ENCODE peak calls at places on chromosomes 2 and 18, in six cellular contexts. B is NCI-H446 treated with DMSO at 0.1 percent for 48 hours; U is T-helper 2 cell; F is stimulated activated CD4-positive, alpha-beta T cell treated with anti-CD3 and anti-CD28 coated beads, Interleukin-15, amount 100 ng/mL, for 24 hours; R is NCI-H510A; C is T-helper 17 cell. E is an unnamed sample.

GRCh38 chr2:182650704-182651103 is 65.4 kb upstream of the DNAJC10 start:
- DNase-seq in B (peak; percentile 65), U (no peak), F (no peak), R (peak; percentile 36), C (no peak), E (no peak)

GRCh38 chr2:235746257-235746934 is 252.6 kb downstream of the AGAP1 start:
- DNase-seq in B (peak; percentile 27), U (no peak), F (peak; percentile 60), R (peak; percentile 56), C (peak; percentile 33), E (peak; percentile 21)

GRCh38 chr2:40783704-40784103 is 331.8 kb upstream of the SLC8A1 start:
- DNase-seq in B (no peak), U (no peak), F (no peak), R (no peak), C (no peak), E (no peak)

GRCh38 chr18:78739843-78740677 is 239.6 kb upstream of the SALL3 start:
- DNase-seq in B (no peak), U (no peak), F (no peak), R (no peak), C (no peak), E (no peak)

GRCh38 chr2:64696631-64697030 is 42.9 kb upstream of the SERTAD2 start:
- DNase-seq in B (no peak), U (no peak), F (no peak), R (no peak), C (no peak), E (no peak)

GRCh38 chr2:215401896-215402379 is 33.9 kb downstream of the FN1 start:
- DNase-seq in B (no peak), U (no peak), F (no peak), R (no peak), C (no peak), E (no peak)

GRCh38 chr2:74548919-74549684 is 4.6 kb downstream of the LOXL3 start:
- DNase-seq in B (no peak), U (no peak), F (peak; percentile 62), R (peak; percentile 67), C (no peak), E (no peak)

GRCh38 chr2:223908304-223909047 is 36.7 kb downstream of the WDFY1 start:
- DNase-seq in B (no peak), U (no peak), F (no peak), R (no peak), C (no peak), E (no peak)

GRCh38 chr18:9386872-9387271 is 52.3 kb downstream of the TWSG1 start:
- DNase-seq in B (no peak), U (no peak), F (no peak), R (no peak), C (no peak), E (no peak)

GRCh38 chr18:306608-307255 is 38.9 kb upstream of the THOC1 start:
- DNase-seq in B (no peak), U (no peak), F (no peak), R (no peak), C (no peak), E (no peak)

GRCh38 chr2:189913851-189914250 is 129.6 kb downstream of the PMS1 start:
- DNase-seq in B (no peak), U (no peak), F (no peak), R (no peak), C (no peak), E (no peak)

GRCh38 chr2:69798909-69799526 is 30.4 kb upstream of the GMCL1 start:
- DNase-seq in B (no peak), U (no peak), F (no peak), R (no peak), C (no peak), E (no peak)

GRCh38 chr2:37350034-37350433 is 5.6 kb downstream of the QPCT start:
- DNase-seq in B (peak; percentile 10), U (no peak), F (no peak), R (peak; percentile 81), C (no peak), E (no peak)

GRCh38 chr2:196555726-196556125 is 83.8 kb upstream of the CCDC150 start:
- DNase-seq in B (no peak), U (no peak), F (no peak), R (no peak), C (no peak), E (no peak)

GRCh38 chr2:94759211-94759610 is 112.0 kb upstream of the TEKT4 start:
- DNase-seq in B (no peak), U (no peak), F (peak; percentile 25), R (no peak), C (no peak), E (no peak)

GRCh38 chr18:45517181-45517741 is 98.0 kb upstream of the SLC14A2 start:
- DNase-seq in B (no peak), U (no peak), F (no peak), R (no peak), C (no peak), E (no peak)

GRCh38 chr2:240981871-240982800 is 16.3 kb upstream of the SNED1 start:
- DNase-seq in B (no peak), U (no peak), F (no peak), R (no peak), C (peak; percentile 3), E (no peak)

GRCh38 chr2:146817613-146818012 is 1027.2 kb upstream of the ACVR2A start:
- DNase-seq in B (no peak), U (no peak), F (no peak), R (no peak), C (no peak), E (no peak)

GRCh38 chr18:34837769-34838194 is 127.7 kb downstream of the DTNA start:
- DNase-seq in B (no peak), U (no peak), F (no peak), R (no peak), C (no peak), E (no peak)